ENCODE peak calls at places on chromosomes 1 and 21, in five cellular contexts. M is K562, Y is HCT116, P is GM12878, B is HepG2. W is an unnamed sample.

GRCh38 chr21:46095814-46096595 is 1.9 kb upstream of the COL6A2 start:
- DNase-seq in M (no peak), Y (no peak), P (no peak), B (no peak), W (no peak)

GRCh38 chr1:181318022-181318857 is 165.1 kb upstream of the CACNA1E start:
- DNase-seq in M (no peak), Y (no peak), P (no peak), B (no peak), W (no peak)

GRCh38 chr1:151596166-151596933 is 15.5 kb upstream of the SNX27 start:
- DNase-seq in M (peak; percentile 83), Y (no peak), P (no peak), B (peak; percentile 50), W (peak; percentile 56)

GRCh38 chr21:44514218-44514520 is 25.8 kb downstream of the KRTAP10-1 start:
- DNase-seq in M (no peak), Y (no peak), P (no peak), B (no peak), W (no peak)

GRCh38 chr1:110673805-110674336 is 869 bp downstream of the KCNA3 start:
- DNase-seq in M (no peak), Y (no peak), P (no peak), B (no peak), W (peak; percentile 6)

GRCh38 chr21:42174173-42174572 is 44.8 kb upstream of the ABCG1 start:
- DNase-seq in M (peak; percentile 82), Y (no peak), P (peak; percentile 13), B (no peak), W (no peak)

GRCh38 chr1:77511440-77511840 is 171.0 kb downstream of the ZZZ3 start:
- DNase-seq in M (no peak), Y (no peak), P (no peak), B (no peak), W (no peak)

GRCh38 chr1:174413632-174414031 is 34.1 kb upstream of the GPR52 start:
- DNase-seq in M (no peak), Y (no peak), P (no peak), B (no peak), W (no peak)

GRCh38 chr1:173139706-173140105 is 67.4 kb downstream of the TNFSF4 start:
- DNase-seq in M (no peak), Y (no peak), P (no peak), B (no peak), W (no peak)

GRCh38 chr1:17553970-17554369 is 14.5 kb downstream of the ARHGEF10L start:
- DNase-seq in M (no peak), Y (peak; percentile 65), P (peak; percentile 9), B (no peak), W (no peak)

GRCh38 chr21:34061983-34062382 is 11.4 kb upstream of the MRPS6 start:
- DNase-seq in M (peak; percentile 79), Y (peak; percentile 54), P (no peak), B (no peak), W (peak; percentile 23)
- TF ChIP-seq ZBTB33 in M (no peak), Y (no peak), P (no peak), B (no peak), W (no peak)

GRCh38 chr1:234675561-234675960 is 65.6 kb upstream of the IRF2BP2 start:
- DNase-seq in M (no peak), Y (no peak), P (no peak), B (no peak), W (no peak)
- TF ChIP-seq ZBTB33 in M (no peak), Y (no peak), P (no peak), B (no peak), W (no peak)

GRCh38 chr1:55210990-55211389 is 4.2 kb downstream of the USP24 start:
- DNase-seq in M (no peak), Y (no peak), P (no peak), B (no peak), W (no peak)
- TF ChIP-seq ZBTB33 in M (no peak), Y (no peak), P (no peak), B (no peak), W (no peak)

GRCh38 chr1:119673171-119673940 is 25.3 kb upstream of the ZNF697 start:
- DNase-seq in M (no peak), Y (no peak), P (no peak), B (peak; percentile 55), W (no peak)
- TF ChIP-seq ZBTB33 in M (no peak), Y (no peak), P (no peak), B (no peak), W (no peak)

GRCh38 chr1:8239306-8240023 is 78.4 kb upstream of the SLC45A1 start:
- DNase-seq in M (no peak), Y (no peak), P (no peak), B (peak; percentile 94), W (no peak)
- TF ChIP-seq ZBTB33 in M (no peak), Y (no peak), P (no peak), B (no peak), W (no peak)

GRCh38 chr1:178912597-178912996 is 41.7 kb upstream of the ANGPTL1 start:
- DNase-seq in M (no peak), Y (no peak), P (no peak), B (no peak), W (no peak)
- TF ChIP-seq ZBTB33 in M (no peak), Y (no peak), P (no peak), B (no peak), W (no peak)

W was measured in SK-N-SH.